ENCODE peak calls at places on chromosomes 7 and 10, in nine cellular contexts. Y is Peyer's patch, V is heart left ventricle, A is esophagus squamous epithelium, Z is tibial nerve, I is breast epithelium, H is lower leg skin, O is ovary, W is right lobe of liver. L is an unnamed sample.

GRCh38 chr10:133235265-133235664 is 2.4 kb upstream of the VENTX start:
- DNase-seq in Y (no peak), V (no peak), A (no peak), Z (no peak), I (no peak), H (no peak), O (no peak), W (no peak), L (no peak)

GRCh38 chr7:36967387-36967786 is 243.1 kb upstream of the AOAH start:
- DNase-seq in Y (no peak), V (peak; percentile 62), A (no peak), Z (no peak), I (no peak), H (no peak), O (peak; percentile 39), W (peak; percentile 47), L (peak; percentile 92)

GRCh38 chr10:84196083-84196482 is 1.7 kb downstream of the CDHR1 start:
- DNase-seq in Y (no peak), V (no peak), A (no peak), Z (no peak), I (no peak), H (no peak), O (no peak), W (no peak), L (peak; percentile 68)

GRCh38 chr10:86282664-86283465 is 83.7 kb downstream of the GRID1 start:
- DNase-seq in Y (no peak), V (no peak), A (no peak), Z (no peak), I (no peak), H (peak; percentile 54), O (no peak), W (no peak), L (no peak)

GRCh38 chr7:1509226-1509625 is 5.0 kb upstream of the INTS1 start:
- DNase-seq in Y (no peak), V (no peak), A (no peak), Z (no peak), I (no peak), H (no peak), O (no peak), W (no peak), L (no peak)

GRCh38 chr7:34136698-34137097 is 231.4 kb downstream of the BMPER start:
- DNase-seq in Y (no peak), V (no peak), A (no peak), Z (no peak), I (no peak), H (no peak), O (no peak), W (no peak), L (no peak)

GRCh38 chr10:11532329-11532728 is 79.1 kb downstream of the USP6NL start:
- DNase-seq in Y (no peak), V (no peak), A (no peak), Z (no peak), I (no peak), H (no peak), O (no peak), W (no peak), L (no peak)

GRCh38 chr7:135499818-135500217 is 10.1 kb downstream of the CNOT4 start:
- DNase-seq in Y (no peak), V (no peak), A (no peak), Z (no peak), I (no peak), H (no peak), O (no peak), W (no peak), L (no peak)

GRCh38 chr7:42883950-42884349 is 27.9 kb downstream of the C7orf25 start:
- DNase-seq in Y (no peak), V (peak; percentile 62), A (no peak), Z (no peak), I (no peak), H (no peak), O (no peak), W (no peak), L (no peak)

GRCh38 chr7:18290223-18290622 is 205.3 kb upstream of the HDAC9 start:
- DNase-seq in Y (no peak), V (no peak), A (no peak), Z (no peak), I (no peak), H (no peak), O (no peak), W (no peak), L (no peak)

GRCh38 chr7:105808703-105809590 is 67.5 kb downstream of the ATXN7L1 start:
- DNase-seq in Y (no peak), V (no peak), A (no peak), Z (no peak), I (no peak), H (no peak), O (no peak), W (no peak), L (peak; percentile 51)

GRCh38 chr7:2870471-2870941 is 26.4 kb upstream of the GNA12 start:
- DNase-seq in Y (no peak), V (peak; percentile 87), A (no peak), Z (no peak), I (no peak), H (peak; percentile 95), O (peak; percentile 88), W (peak; percentile 74), L (peak; percentile 77)

GRCh38 chr7:120272896-120273475 is at the start of gene KCND2:
- DNase-seq in Y (no peak), V (no peak), A (no peak), Z (no peak), I (no peak), H (no peak), O (peak; percentile 66), W (no peak), L (no peak)

GRCh38 chr7:131483586-131483985 is 72.8 kb downstream of the PODXL start:
- DNase-seq in Y (no peak), V (no peak), A (no peak), Z (no peak), I (no peak), H (no peak), O (no peak), W (no peak), L (no peak)

GRCh38 chr10:77770081-77770867 is 132.7 kb upstream of the KCNMA1 start:
- DNase-seq in Y (no peak), V (no peak), A (no peak), Z (no peak), I (no peak), H (no peak), O (no peak), W (no peak), L (no peak)

GRCh38 chr10:70564113-70564725 is 38.3 kb downstream of the PRF1 start:
- DNase-seq in Y (no peak), V (no peak), A (no peak), Z (no peak), I (no peak), H (no peak), O (peak; percentile 18), W (peak; percentile 14), L (no peak)

DNA sequence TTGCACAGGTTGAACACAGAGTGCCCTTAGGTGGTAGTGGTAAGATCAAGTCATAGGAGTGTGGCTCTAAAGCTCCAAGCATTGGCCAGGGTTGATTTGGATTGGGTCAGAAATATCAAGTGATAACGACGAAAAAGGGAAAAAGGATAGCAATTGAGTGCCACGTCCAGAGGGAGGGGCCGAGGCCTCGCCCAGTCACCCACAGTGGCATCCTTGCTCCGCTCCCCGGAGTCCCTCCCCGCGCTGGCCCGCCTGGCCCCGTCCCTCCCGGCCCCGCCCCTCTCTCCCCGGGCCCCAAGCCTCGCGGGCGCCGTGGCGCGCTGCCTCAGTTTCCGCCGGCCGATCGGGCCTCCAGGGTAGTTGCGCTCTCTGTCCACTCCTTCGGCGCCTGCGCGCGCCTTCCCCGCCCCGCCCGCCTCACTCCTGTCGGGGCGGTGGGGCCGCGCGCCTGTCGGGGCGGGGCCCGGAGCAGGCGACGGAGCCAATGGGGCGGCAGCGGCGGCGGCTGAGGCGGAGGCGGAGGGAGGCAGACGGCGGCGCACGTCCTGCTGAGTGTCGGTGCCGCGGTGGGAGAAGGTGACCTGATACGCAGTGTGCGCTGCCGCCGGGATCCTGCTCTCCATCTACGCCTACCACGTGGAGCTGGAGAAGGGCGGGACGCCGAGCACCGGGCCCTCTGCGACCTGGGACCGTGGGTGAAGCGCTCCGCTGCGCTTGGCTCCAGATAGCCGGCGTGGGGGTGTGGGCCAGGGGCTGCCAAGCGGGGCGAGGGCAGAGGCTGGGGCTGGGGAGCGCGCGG is 209.1 kb upstream of the ZNF722 start:
- DNase-seq in Y (peak; percentile 47), V (peak; percentile 76), A (no peak), Z (no peak), I (no peak), H (no peak), O (no peak), W (no peak), L (no peak)
- TF ChIP-seq POLR2A in Y (no peak), V (no peak), A (no peak), Z (no peak), I (no peak), H (no peak), O (no peak), W (no peak), L (no peak)

GRCh38 chr7:41108821-41109220 is 594.1 kb downstream of the INHBA start:
- DNase-seq in Y (no peak), V (no peak), A (no peak), Z (no peak), I (no peak), H (no peak), O (no peak), W (no peak), L (no peak)
- TF ChIP-seq POLR2A in Y (no peak), V (no peak), A (no peak), Z (no peak), I (no peak), H (no peak), O (no peak), W (no peak), L (no peak)

GRCh38 chr10:49133706-49134248 is at the start of gene FAM170B:
- DNase-seq in Y (no peak), V (peak; percentile 53), A (no peak), Z (no peak), I (no peak), H (peak; percentile 62), O (no peak), W (no peak), L (no peak)

GRCh38 chr10:49136525-49136924 is 2.7 kb upstream of the FAM170B start:
- DNase-seq in Y (no peak), V (no peak), A (no peak), Z (no peak), I (no peak), H (no peak), O (no peak), W (no peak), L (no peak)

GRCh38 chr10:49138361-49138891 is 4.6 kb upstream of the FAM170B start:
- DNase-seq in Y (no peak), V (peak; percentile 68), A (no peak), Z (no peak), I (no peak), H (no peak), O (peak; percentile 47), W (no peak), L (no peak)

GRCh38 chr10:49134327-49134726 is 506 bp upstream of the FAM170B start:
- DNase-seq in Y (no peak), V (no peak), A (no peak), Z (no peak), I (no peak), H (peak; percentile 14), O (no peak), W (no peak), L (no peak)

GRCh38 chr10:49135575-49136313 is 1.9 kb upstream of the FAM170B start:
- DNase-seq in Y (no peak), V (no peak), A (no peak), Z (no peak), I (no peak), H (no peak), O (no peak), W (no peak), L (no peak)
- TF ChIP-seq POLR2A in Y (no peak), V (no peak), A (no peak), Z (no peak), I (no peak), H (no peak), O (no peak), W (no peak), L (no peak)

GRCh38 chr7:103074519-103075336 is at the start of the genes ARMC10 and FBXL13:
- DNase-seq in Y (peak; percentile 96), V (peak; percentile 92), A (peak; percentile 69), Z (peak; percentile 71), I (peak; percentile 83), H (peak; percentile 97), O (peak; percentile 95), W (peak; percentile 93), L (peak; percentile 80)
- TF ChIP-seq POLR2A in Y (peak; percentile 47), V (peak; percentile 64), A (peak; percentile 69), Z (peak; percentile 62), I (no peak), H (no peak), O (peak; percentile 41), W (peak; percentile 71), L (peak; percentile 80)

L was measured in H54.